ENCODE peak calls at places on chromosomes 6 and 20, in eight cellular contexts. U is tibial artery, T is ovary, B is SJSA1, A is stomach, G is fibroblast of lung, D is transverse colon, P is cardiac muscle cell. Q is an unnamed sample.

GRCh38 chr6:56677559-56677958 is 34.9 kb upstream of the DST start:
- DNase-seq in T (no peak), G (peak; percentile 60), D (no peak), P (no peak), B (no peak), A (no peak), U (no peak), Q (no peak)

GRCh38 chr20:15012551-15012950 is 675.1 kb upstream of the FLRT3 start:
- DNase-seq in B (no peak), A (no peak), U (no peak), P (no peak), T (no peak), G (no peak), D (no peak), Q (no peak)

GRCh38 chr6:392441-393390 is 1.2 kb downstream of the IRF4 start:
- DNase-seq in A (no peak), P (peak; percentile 11), T (no peak), U (no peak), D (no peak), B (peak; percentile 42), G (peak; percentile 6), Q (no peak)

GRCh38 chr6:48429021-48429420 is 318.0 kb upstream of the PTCHD4 start:
- DNase-seq in A (no peak), T (no peak), D (no peak), P (no peak), B (no peak), U (no peak), G (peak; percentile 27), Q (no peak)

GRCh38 chr6:169976301-169977081 is 225.1 kb downstream of the ERMARD start:
- DNase-seq in T (no peak), D (no peak), U (peak; percentile 47), A (no peak), P (no peak), G (no peak), B (no peak), Q (no peak)

GRCh38 chr6:127999032-127999431 is 98.2 kb upstream of the THEMIS start:
- DNase-seq in T (no peak), U (no peak), D (no peak), P (no peak), B (no peak), G (no peak), A (no peak), Q (no peak)

GRCh38 chr20:61896058-61896961 is 169.4 kb downstream of the TAF4 start:
- DNase-seq in U (no peak), A (peak; percentile 33), D (peak; percentile 27), B (no peak), G (peak; percentile 24), T (peak; percentile 67), P (peak; percentile 69), Q (peak; percentile 3)

GRCh38 chr6:11096109-11096508 is 2.5 kb downstream of the SMIM13 start:
- DNase-seq in G (peak; percentile 70), U (no peak), P (peak; percentile 18), B (no peak), D (peak; percentile 28), T (no peak), A (no peak), Q (peak; percentile 74)

GRCh38 chr6:112360498-112360897 is 13.4 kb downstream of the RFPL4B start:
- DNase-seq in P (no peak), G (peak; percentile 44), A (no peak), U (no peak), D (no peak), T (no peak), B (no peak), Q (no peak)

GRCh38 chr20:63483834-63484233 is 11.4 kb upstream of the KCNQ2 start:
- DNase-seq in D (no peak), U (no peak), T (no peak), G (no peak), A (no peak), P (peak; percentile 35), B (no peak), Q (peak; percentile 60)

GRCh38 chr6:120354452-120355098 is 979.7 kb downstream of the TBC1D32 start:
- DNase-seq in A (no peak), B (no peak), P (no peak), U (no peak), T (no peak), G (peak; percentile 49), D (no peak), Q (no peak)

GRCh38 chr20:47673671-47673955 is 111.7 kb downstream of the SULF2 start:
- DNase-seq in G (no peak), B (no peak), P (no peak), A (no peak), T (no peak), U (no peak), D (no peak), Q (no peak)

GRCh38 chr6:116605935-116606334 is 10.3 kb upstream of the RSPH4A start:
- DNase-seq in B (no peak), G (no peak), T (no peak), U (no peak), D (no peak), A (no peak), P (no peak), Q (no peak)

GRCh38 chr6:18260448-18261106 is 3.8 kb downstream of the DEK start:
- DNase-seq in A (no peak), G (peak; percentile 67), U (no peak), P (no peak), B (peak; percentile 69), T (no peak), D (no peak), Q (no peak)

GRCh38 chr6:151325075-151326050 is 66.0 kb downstream of the ZBTB2 start:
- DNase-seq in A (peak; percentile 48), P (peak; percentile 60), G (peak; percentile 71), D (peak; percentile 45), U (peak; percentile 89), B (peak; percentile 58), T (peak; percentile 85), Q (peak; percentile 83)

GRCh38 chr20:33209789-33210188 is 7.4 kb upstream of the BPIFA3 start:
- DNase-seq in P (peak; percentile 93), B (peak; percentile 63), U (peak; percentile 61), G (peak; percentile 50), A (peak; percentile 78), T (peak; percentile 42), D (peak; percentile 56), Q (peak; percentile 90)

GRCh38 chr20:61980647-61981583 is 84.8 kb downstream of the TAF4 start:
- DNase-seq in T (no peak), B (no peak), D (no peak), U (no peak), P (peak; percentile 36), G (no peak), A (peak; percentile 54), Q (no peak)

DNA sequence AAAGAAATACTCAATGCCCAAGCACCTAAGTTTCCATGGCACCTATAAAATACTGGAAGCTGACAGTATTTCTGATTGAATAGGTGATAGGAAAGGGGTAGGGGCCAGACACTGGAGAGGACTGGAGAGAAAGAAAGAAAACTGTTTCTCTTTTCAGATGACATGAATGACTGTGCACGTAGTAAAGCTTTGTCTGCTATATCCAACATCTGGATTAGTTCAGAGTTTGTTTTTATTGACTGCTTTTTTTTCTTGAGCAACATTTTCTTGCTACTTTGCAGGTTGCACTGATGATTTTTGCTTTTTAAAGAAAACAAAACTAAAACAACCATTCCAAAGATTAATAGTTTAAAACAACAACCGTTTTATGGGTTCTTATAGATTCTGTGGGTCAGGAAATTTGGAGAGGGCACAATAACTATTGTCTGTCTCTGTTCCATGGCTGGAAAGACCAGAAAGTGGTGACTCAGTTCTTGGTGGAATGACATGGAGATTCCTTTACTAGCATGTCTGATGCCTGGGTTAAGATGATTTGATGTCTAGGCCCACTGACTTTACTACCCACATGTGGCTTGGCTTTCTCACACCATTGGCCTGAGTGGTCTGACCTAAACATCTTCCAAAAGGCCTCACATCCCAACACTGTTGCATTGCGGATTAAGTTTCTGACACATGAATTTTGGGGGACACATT is 12.2 kb upstream of the LRP11 start:
- DNase-seq in T (no peak), U (no peak), A (no peak), P (no peak), B (no peak), G (no peak), D (no peak), Q (no peak)
- H3K4me1 ChIP-seq in T (no peaks in the 10 kb centered on the region), U (no peaks in the 10 kb centered on the region), A (no peaks in the 10 kb centered on the region), P (no peaks in the 10 kb centered on the region), B (no peaks in the 10 kb centered on the region), G (no peaks in the 10 kb centered on the region), D (no peaks in the 10 kb centered on the region), Q (no peaks in the 10 kb centered on the region)

DNA sequence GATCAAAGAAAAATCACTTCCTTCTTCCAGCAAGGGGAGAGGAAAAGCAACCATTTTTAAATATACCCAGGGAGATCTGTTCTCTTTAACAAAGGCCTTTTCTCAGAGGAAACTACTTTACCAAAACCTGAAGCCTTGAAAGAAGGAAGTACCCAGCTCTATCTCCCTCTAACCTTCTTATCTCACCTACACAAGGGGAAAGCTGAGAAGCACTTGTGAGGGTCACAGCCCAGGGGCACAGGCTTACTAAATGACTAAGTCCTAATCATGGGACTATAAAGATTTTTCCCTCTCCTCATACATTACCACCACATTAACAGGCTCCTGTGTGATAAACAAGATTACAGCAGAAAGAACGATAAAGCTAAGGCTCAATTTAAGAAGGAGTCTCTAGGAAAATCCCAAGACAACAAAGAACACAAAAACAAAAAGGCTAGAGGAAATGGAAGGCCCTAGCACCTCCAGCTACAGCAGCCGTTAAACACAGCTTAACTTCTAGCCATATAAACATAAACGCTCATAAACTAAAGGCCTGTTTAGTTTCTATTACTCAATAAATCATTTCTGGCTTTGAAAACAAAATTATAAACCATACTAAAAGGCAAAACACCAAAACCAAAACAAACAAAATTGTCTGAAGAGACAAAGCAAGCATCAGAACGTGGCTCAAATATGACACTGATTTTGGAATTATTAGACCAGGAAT is 284.9 kb upstream of the ECI2 start:
- DNase-seq in P (no peak), T (no peak), G (no peak), D (no peak), U (no peak), A (no peak), B (no peak), Q (no peak)
- H3K27me3 ChIP-seq in P (no peaks in the 10 kb centered on the region), T (no peaks in the 10 kb centered on the region), G (no peaks in the 10 kb centered on the region), D (no peaks in the 10 kb centered on the region), U (no peaks in the 10 kb centered on the region), A (no peaks in the 10 kb centered on the region), B (no peaks in the 10 kb centered on the region), Q (no peaks in the 10 kb centered on the region)

DNA sequence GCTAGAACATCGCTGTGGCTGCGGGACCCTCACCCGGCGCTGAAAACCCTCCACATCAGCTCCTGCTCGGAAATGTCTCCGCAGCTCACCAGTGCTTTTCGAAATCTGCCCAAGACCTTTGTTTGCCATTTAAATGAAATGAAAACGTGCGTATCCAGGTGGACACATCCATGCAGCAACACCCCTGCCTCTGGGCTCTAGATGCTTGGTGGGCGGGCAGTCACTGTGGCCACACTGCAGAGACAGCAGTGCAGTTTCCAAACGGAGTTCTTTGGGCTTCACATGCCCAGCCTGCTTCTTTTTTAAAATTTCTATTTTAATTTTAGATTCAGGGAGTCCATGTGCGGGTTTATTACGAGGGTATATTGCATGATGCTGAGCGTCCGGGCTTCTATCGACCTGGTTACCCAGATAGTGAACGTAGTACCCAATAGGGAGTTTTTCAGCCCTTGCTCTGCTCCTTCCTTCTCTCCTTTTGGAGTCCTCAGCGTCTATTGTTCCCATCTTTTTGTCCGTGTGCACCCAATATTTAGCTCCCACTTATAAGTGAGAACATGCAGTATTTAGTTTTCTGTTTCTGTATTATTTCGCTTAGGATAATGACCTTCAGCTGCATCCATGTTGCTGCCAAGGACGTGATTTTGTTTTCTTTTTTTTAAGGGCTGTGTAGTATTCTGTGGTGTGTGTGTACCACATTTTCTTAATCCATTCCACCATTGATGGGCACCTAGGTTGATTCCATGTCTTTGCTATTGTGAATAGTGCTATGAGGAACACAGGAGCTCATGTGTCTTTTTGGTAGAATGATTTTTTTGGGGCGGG is 4.8 kb upstream of the TUBB2B start:
- DNase-seq in P (no peak), U (no peak), A (no peak), D (no peak), B (no peak), G (no peak), T (no peak), Q (peak; percentile 56)
- H3K4me3 ChIP-seq in P (peak overlapping the region; percentile 41), U (peak overlapping the region; percentile 61), A (peak overlapping the region; percentile 50), D (peak overlapping the region; percentile 17), B (peak overlapping the region; percentile 46), G (peak overlapping the region; percentile 47), T (peak overlapping the region; percentile 52), Q (peak overlapping the region; percentile 97)

GRCh38 chr20:60752741-60753420 is 499.2 kb upstream of the CDH4 start:
- DNase-seq in P (no peak), T (no peak), A (no peak), G (no peak), U (no peak), B (no peak), D (no peak), Q (no peak)
- H3K4me1 ChIP-seq in P (no peaks in the 10 kb centered on the region), T (no peaks in the 10 kb centered on the region), A (no peaks in the 10 kb centered on the region), G (no peaks in the 10 kb centered on the region), U (no peaks in the 10 kb centered on the region), B (no peaks in the 10 kb centered on the region), D (no peaks in the 10 kb centered on the region), Q (no peaks in the 10 kb centered on the region)

Q was measured in HAP-1.